ENCODE peak calls at places on chromosomes 3 and 15, in five cellular contexts. F is fibroblast of the aortic adventitia; H is CD8-positive, alpha-beta T cell; C is fibroblast of lung; K is lung. V is an unnamed sample.

GRCh38 chr3:156513619-156514018 is 41.3 kb downstream of the SSR3 start:
- DNase-seq in F (no peak), H (no peak), C (no peak), K (no peak), V (no peak)

GRCh38 chr3:195892355-195893120 is 15.8 kb downstream of the TNK2 start:
- DNase-seq in F (peak; percentile 83), H (no peak), C (peak; percentile 81), K (no peak), V (no peak)

GRCh38 chr3:172286554-172287148 is 161.6 kb downstream of the GHSR start:
- DNase-seq in F (no peak), H (no peak), C (no peak), K (no peak), V (no peak)

GRCh38 chr3:48434591-48435222 is 4.8 kb upstream of the PLXNB1 start:
- DNase-seq in F (no peak), H (no peak), C (no peak), K (no peak), V (no peak)

GRCh38 chr3:32203854-32204253 is 34.6 kb upstream of the CMTM8 start:
- DNase-seq in F (peak; percentile 24), H (no peak), C (peak; percentile 26), K (no peak), V (no peak)

GRCh38 chr15:32739522-32739921 is 21.7 kb downstream of the GREM1 start:
- DNase-seq in F (peak; percentile 52), H (no peak), C (no peak), K (no peak), V (no peak)

GRCh38 chr3:76054404-76054803 is 269.1 kb upstream of the ZNF717 start:
- DNase-seq in F (no peak), H (no peak), C (no peak), K (no peak), V (no peak)

GRCh38 chr15:70062321-70062956 is 35.3 kb downstream of the TLE3 start:
- DNase-seq in F (peak; percentile 27), H (no peak), C (peak; percentile 96), K (peak; percentile 38), V (peak; percentile 37)

GRCh38 chr3:128698211-128699011 is 27.6 kb upstream of the RAB7A start:
- DNase-seq in F (peak; percentile 10), H (peak; percentile 22), C (no peak), K (peak; percentile 46), V (no peak)

GRCh38 chr3:13705051-13705450 is 156.1 kb downstream of the FBLN2 start:
- DNase-seq in F (no peak), H (no peak), C (no peak), K (no peak), V (no peak)

GRCh38 chr15:83206387-83206970 is 1.1 kb downstream of the HDGFL3 start:
- DNase-seq in F (peak; percentile 21), H (no peak), C (peak; percentile 19), K (no peak), V (no peak)

GRCh38 chr3:121592856-121593702 is at the start of gene FBXO40:
- DNase-seq in F (no peak), H (no peak), C (peak; percentile 9), K (no peak), V (no peak)

GRCh38 chr3:101896103-101896757 is 46.9 kb downstream of the NFKBIZ start:
- DNase-seq in F (no peak), H (no peak), C (peak; percentile 13), K (no peak), V (no peak)

GRCh38 chr3:134627831-134628230 is 23.0 kb downstream of the KY start:
- DNase-seq in F (peak; percentile 33), H (no peak), C (no peak), K (no peak), V (peak; percentile 26)

GRCh38 chr3:70108072-70108471 is 108.5 kb downstream of the SAMMSON start:
- DNase-seq in F (peak; percentile 10), H (no peak), C (peak; percentile 24), K (no peak), V (no peak)

GRCh38 chr15:24898715-24899278 is 56.0 kb upstream of the SNRPN start:
- DNase-seq in F (no peak), H (no peak), C (no peak), K (no peak), V (no peak)

GRCh38 chr3:174862101-174862500 is 3.0 kb downstream of the NAALADL2 start:
- DNase-seq in F (no peak), H (no peak), C (no peak), K (peak; percentile 34), V (peak; percentile 4)

GRCh38 chr15:39056357-39056756 is 491.7 kb upstream of the RASGRP1 start:
- DNase-seq in F (peak; percentile 37), H (no peak), C (no peak), K (no peak), V (no peak)

GRCh38 chr15:65213241-65213640 is 2.0 kb upstream of the CILP start:
- DNase-seq in F (peak; percentile 44), H (no peak), C (no peak), K (no peak), V (no peak)

GRCh38 chr3:44976002-44976815 is at the start of the genes EXOSC7 and ZDHHC3:
- DNase-seq in F (peak; percentile 80), H (peak; percentile 84), C (peak; percentile 85), K (peak; percentile 79), V (no peak)

GRCh38 chr15:54273928-54274327 is 295.7 kb downstream of the UNC13C start:
- DNase-seq in F (no peak), H (no peak), C (no peak), K (no peak), V (no peak)

GRCh38 chr15:78339559-78339958 is 594 bp upstream of the CRABP1 start:
- DNase-seq in F (no peak), H (no peak), C (no peak), K (no peak), V (no peak)

GRCh38 chr15:56758770-56759449 is 25.6 kb upstream of the ZNF280D start:
- DNase-seq in F (peak; percentile 59), H (no peak), C (peak; percentile 48), K (no peak), V (no peak)

GRCh38 chr3:17891139-17891850 is 148.9 kb upstream of the TBC1D5 start:
- DNase-seq in F (peak; percentile 41), H (no peak), C (no peak), K (no peak), V (peak; percentile 18)

GRCh38 chr3:16386536-16386935 is 121.5 kb downstream of the OXNAD1 start:
- DNase-seq in F (no peak), H (no peak), C (no peak), K (no peak), V (no peak)

GRCh38 chr3:59802045-59802444 is 752.2 kb upstream of the CFAP20DC start:
- DNase-seq in F (no peak), H (no peak), C (no peak), K (no peak), V (no peak)

GRCh38 chr3:123568875-123569274 is 16.0 kb downstream of the HACD2 start:
- DNase-seq in F (no peak), H (no peak), C (no peak), K (no peak), V (no peak)

GRCh38 chr3:52479037-52479875 is 15.9 kb upstream of the STAB1 start:
- DNase-seq in F (no peak), H (no peak), C (no peak), K (no peak), V (no peak)

GRCh38 chr3:160921020-160921635 is 165.1 kb downstream of the PPM1L start:
- DNase-seq in F (peak; percentile 60), H (no peak), C (peak; percentile 57), K (no peak), V (no peak)

GRCh38 chr15:81337713-81338157 is 13.8 kb upstream of the STARD5 start:
- DNase-seq in F (peak; percentile 29), H (no peak), C (no peak), K (no peak), V (no peak)

GRCh38 chr3:143975549-143976152 is 4.0 kb downstream of the DIPK2A start:
- DNase-seq in F (peak; percentile 89), H (no peak), C (peak; percentile 89), K (no peak), V (no peak)

GRCh38 chr3:185473290-185473815 is 25.5 kb downstream of the TMEM41A start:
- DNase-seq in F (no peak), H (no peak), C (no peak), K (no peak), V (no peak)

GRCh38 chr3:17941134-17941533 is 198.7 kb upstream of the TBC1D5 start:
- DNase-seq in F (no peak), H (no peak), C (no peak), K (no peak), V (no peak)

GRCh38 chr3:52041118-52041847 is 15.1 kb downstream of the DUSP7 start:
- DNase-seq in F (no peak), H (no peak), C (no peak), K (no peak), V (no peak)

GRCh38 chr3:138114431-138114918 is 933 bp downstream of the DZIP1L start:
- DNase-seq in F (peak; percentile 40), H (no peak), C (peak; percentile 35), K (no peak), V (no peak)

GRCh38 chr3:32685604-32686185 is 707 bp downstream of the CNOT10 start:
- DNase-seq in F (peak; percentile 22), H (no peak), C (peak; percentile 23), K (no peak), V (no peak)

GRCh38 chr3:152267319-152267689 is 1.4 kb upstream of the MBNL1 start:
- DNase-seq in F (peak; percentile 22), H (no peak), C (no peak), K (no peak), V (no peak)
- H3K4me3 ChIP-seq in F (peak overlapping the region; percentile 74), H (peak overlapping the region; percentile 94), C (peak overlapping the region; percentile 81), K (no peak overlapping the region), V (no peak overlapping the region)

DNA sequence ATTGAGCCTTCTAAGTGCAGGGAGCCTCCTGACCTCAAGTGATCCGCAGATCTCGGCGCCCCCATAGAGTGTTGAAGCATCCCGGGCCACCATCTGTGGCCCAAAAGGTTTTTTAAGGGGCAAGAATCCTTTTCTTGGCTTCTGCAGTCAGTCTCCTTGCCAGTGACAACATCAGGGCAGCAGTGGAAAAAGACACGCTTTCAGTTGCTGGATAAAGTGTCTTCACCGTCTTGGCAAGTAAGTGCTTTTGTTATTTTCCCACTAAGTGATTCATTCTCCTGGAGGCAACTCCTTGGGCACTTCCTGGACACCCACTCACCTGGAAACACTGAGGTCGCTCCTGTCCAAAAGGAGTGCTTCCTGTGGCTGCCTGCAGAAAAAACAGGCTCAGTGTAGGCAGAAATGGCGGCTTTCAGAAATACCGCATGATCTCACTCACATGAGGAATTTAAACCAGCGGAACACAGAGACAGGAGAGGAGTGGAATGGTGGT is 71.7 kb upstream of the ABHD2 start:
- DNase-seq in F (peak; percentile 56), H (no peak), C (no peak), K (no peak), V (peak; percentile 66)
- TF ChIP-seq CTCF in F (no peak), H (no peak), C (no peak), K (no peak), V (no peak)

GRCh38 chr3:308597-309321 is 112.2 kb downstream of the CHL1 start:
- DNase-seq in F (no peak), H (no peak), C (no peak), K (no peak), V (no peak)
- H3K4me3 ChIP-seq in F (no peak overlapping the region), H (no peak overlapping the region), C (no peak overlapping the region), K (no peak overlapping the region), V (no peak overlapping the region)

GRCh38 chr15:59562787-59563186 is 48.8 kb upstream of the GCNT3 start:
- DNase-seq in F (no peak), H (no peak), C (no peak), K (no peak), V (no peak)
- TF ChIP-seq CTCF in F (peak; percentile 41), H (no peak), C (no peak), K (no peak), V (no peak)